ENCODE peak calls at places on chromosomes 1 and 21, in eight cellular contexts. I, X, H, G, T, M, E and R are unnamed samples.

GRCh38 chr1:50735443-50735842 is 224.6 kb downstream of the FAF1 start:
- DNase-seq in I (no peak), X (no peak), H (no peak), G (no peak), T (peak; percentile 50), M (no peak), E (no peak), R (no peak)

GRCh38 chr1:25527226-25527846 is 16.1 kb upstream of the LDLRAP1 start:
- DNase-seq in I (no peak), X (no peak), H (no peak), G (no peak), T (no peak), M (no peak), E (no peak), R (no peak)

GRCh38 chr1:33388989-33389771 is 41.7 kb downstream of the PHC2 start:
- DNase-seq in I (no peak), X (no peak), H (no peak), G (no peak), T (no peak), M (no peak), E (no peak), R (no peak)

GRCh38 chr1:233313434-233314155 is 13.9 kb upstream of the MAP3K21 start:
- DNase-seq in I (no peak), X (no peak), H (no peak), G (no peak), T (no peak), M (no peak), E (no peak), R (no peak)

GRCh38 chr1:232012773-232013386 is 386.3 kb downstream of the DISC1 start:
- DNase-seq in I (peak; percentile 82), X (no peak), H (no peak), G (peak; percentile 43), T (no peak), M (no peak), E (no peak), R (peak; percentile 33)

GRCh38 chr1:53585116-53585515 is 125.9 kb downstream of the DMRTB1 start:
- DNase-seq in I (no peak), X (no peak), H (no peak), G (peak; percentile 17), T (no peak), M (no peak), E (no peak), R (no peak)

GRCh38 chr21:31557421-31557955 is 102.0 kb upstream of the SOD1 start:
- DNase-seq in I (no peak), X (peak; percentile 82), H (peak; percentile 76), G (no peak), T (no peak), M (no peak), E (no peak), R (no peak)

GRCh38 chr1:198359024-198359653 is 181.3 kb downstream of the ATP6V1G3 start:
- DNase-seq in I (no peak), X (no peak), H (no peak), G (no peak), T (peak; percentile 6), M (no peak), E (no peak), R (no peak)

GRCh38 chr1:9233241-9233941 is 1.2 kb upstream of the H6PD start:
- DNase-seq in I (peak; percentile 63), X (no peak), H (peak; percentile 76), G (peak; percentile 97), T (no peak), M (no peak), E (peak; percentile 78), R (peak; percentile 84)

GRCh38 chr1:9905010-9905409 is 5.1 kb downstream of the CTNNBIP1 start:
- DNase-seq in I (no peak), X (no peak), H (no peak), G (no peak), T (no peak), M (no peak), E (no peak), R (no peak)

GRCh38 chr1:29122662-29122986 is 1.1 kb downstream of the TMEM200B start:
- DNase-seq in I (peak; percentile 65), X (peak; percentile 82), H (peak; percentile 77), G (no peak), T (peak; percentile 82), M (no peak), E (peak; percentile 55), R (no peak)

GRCh38 chr1:29122987-29123870 is 474 bp downstream of the TMEM200B start:
- DNase-seq in I (peak; percentile 32), X (peak; percentile 82), H (peak; percentile 80), G (no peak), T (no peak), M (no peak), E (no peak), R (no peak)

GRCh38 chr1:29124366-29125236 is 898 bp upstream of the TMEM200B start:
- DNase-seq in I (peak; percentile 90), X (peak; percentile 98), H (peak; percentile 83), G (peak; percentile 67), T (peak; percentile 58), M (no peak), E (peak; percentile 74), R (peak; percentile 59)

GRCh38 chr1:29125237-29125641 is 1.5 kb upstream of the TMEM200B start:
- DNase-seq in I (peak; percentile 17), X (no peak), H (no peak), G (no peak), T (no peak), M (no peak), E (no peak), R (no peak)

GRCh38 chr1:29123871-29124365 is at the start of gene TMEM200B:
- DNase-seq in I (peak; percentile 33), X (peak; percentile 76), H (no peak), G (no peak), T (no peak), M (no peak), E (no peak), R (no peak)
- H3K4me1 ChIP-seq in I (no peaks in the 10 kb centered on the region), X (peaks cover 8% of the 10 kb centered on the region), H (peaks cover 14% of the 10 kb centered on the region), G (peaks cover 8% of the 10 kb centered on the region), T (peaks cover 18% of the 10 kb centered on the region), M (peaks cover 10% of the 10 kb centered on the region), E (peaks cover 38% of the 10 kb centered on the region), R (peaks cover 21% of the 10 kb centered on the region)

GRCh38 chr1:156659672-156659993 is 17.6 kb downstream of the NES start:
- DNase-seq in I (no peak), X (no peak), H (no peak), G (no peak), T (no peak), M (no peak), E (no peak), R (no peak)
- H3K4me1 ChIP-seq in I (peaks cover 36% of the 10 kb centered on the region), X (peaks cover 19% of the 10 kb centered on the region), H (peaks cover 24% of the 10 kb centered on the region), G (peaks cover 9% of the 10 kb centered on the region), T (peaks cover 52% of the 10 kb centered on the region), M (peaks cover 26% of the 10 kb centered on the region), E (peaks cover 76% of the 10 kb centered on the region), R (peaks cover 28% of the 10 kb centered on the region)

GRCh38 chr1:162500805-162501204 is 3.2 kb downstream of the UHMK1 start:
- DNase-seq in I (no peak), X (no peak), H (no peak), G (no peak), T (no peak), M (no peak), E (no peak), R (no peak)

GRCh38 chr1:162498442-162498785 is 796 bp downstream of the UHMK1 start:
- DNase-seq in I (no peak), X (no peak), H (no peak), G (no peak), T (peak; percentile 16), M (no peak), E (no peak), R (no peak)

GRCh38 chr1:162497723-162498441 is at the start of gene UHMK1:
- DNase-seq in I (peak; percentile 90), X (peak; percentile 95), H (peak; percentile 94), G (peak; percentile 94), T (peak; percentile 91), M (peak; percentile 33), E (peak; percentile 92), R (peak; percentile 93)

GRCh38 chr1:162502077-162502476 is 4.5 kb downstream of the UHMK1 start:
- DNase-seq in I (no peak), X (no peak), H (no peak), G (no peak), T (no peak), M (no peak), E (no peak), R (no peak)

GRCh38 chr1:162502928-162503327 is 5.3 kb downstream of the UHMK1 start:
- DNase-seq in I (no peak), X (no peak), H (no peak), G (no peak), T (peak; percentile 81), M (no peak), E (no peak), R (no peak)
- H3K4me1 ChIP-seq in I (peaks cover 9% of the 10 kb centered on the region), X (no peaks in the 10 kb centered on the region), H (peaks cover 15% of the 10 kb centered on the region), G (no peaks in the 10 kb centered on the region), T (peaks cover 41% of the 10 kb centered on the region), M (peaks cover 6% of the 10 kb centered on the region), E (peaks cover 34% of the 10 kb centered on the region), R (no peaks in the 10 kb centered on the region)

GRCh38 chr1:27476222-27476621 is 13.7 kb downstream of the WASF2 start:
- DNase-seq in I (no peak), X (no peak), H (no peak), G (peak; percentile 23), T (no peak), M (no peak), E (no peak), R (no peak)

GRCh38 chr1:27471476-27471875 is 18.5 kb downstream of the WASF2 start:
- DNase-seq in I (no peak), X (no peak), H (no peak), G (peak; percentile 20), T (no peak), M (no peak), E (no peak), R (no peak)

GRCh38 chr1:27478098-27478497 is 11.9 kb downstream of the WASF2 start:
- DNase-seq in I (no peak), X (no peak), H (no peak), G (no peak), T (no peak), M (no peak), E (no peak), R (no peak)

GRCh38 chr1:27475707-27476106 is 14.3 kb downstream of the WASF2 start:
- DNase-seq in I (no peak), X (no peak), H (no peak), G (peak; percentile 16), T (no peak), M (no peak), E (no peak), R (no peak)

DNA sequence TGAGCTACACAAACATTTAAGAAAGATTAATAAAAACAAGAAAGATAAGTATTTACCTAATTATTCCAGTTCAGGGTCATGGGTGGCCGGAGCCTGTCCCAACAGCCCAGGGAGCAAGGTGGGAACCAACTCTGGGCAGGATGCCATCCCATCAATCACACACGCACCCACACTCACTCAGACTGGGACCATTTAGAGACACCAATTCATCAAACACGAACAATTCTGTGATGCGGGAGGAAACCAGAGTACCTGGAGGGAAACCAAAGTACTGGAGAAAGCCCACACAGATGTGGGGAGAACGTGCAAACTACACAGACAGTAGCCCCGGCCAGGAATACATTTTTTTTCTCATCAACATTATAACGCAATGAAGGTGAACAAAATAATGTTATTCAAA is 16.2 kb downstream of the WASF2 start:
- DNase-seq in I (no peak), X (no peak), H (no peak), G (peak; percentile 22), T (no peak), M (no peak), E (no peak), R (no peak)
- H3K4me1 ChIP-seq in I (peaks cover 12% of the 10 kb centered on the region), X (no peaks in the 10 kb centered on the region), H (peaks cover 19% of the 10 kb centered on the region), G (peaks cover 13% of the 10 kb centered on the region), T (no peaks in the 10 kb centered on the region), M (peaks cover 6% of the 10 kb centered on the region), E (peaks cover 82% of the 10 kb centered on the region), R (peaks cover 14% of the 10 kb centered on the region)